ENCODE peak calls at places on chromosomes 4 and X, in four cellular contexts. S, P, Q and Z are unnamed samples.

GRCh38 chr4:80365928-80366327 is 30.4 kb downstream of the CFAP299 start:
- DNase-seq in S (peak), P (peak), Q (peak), Z (peak)

GRCh38 chrX:83521905-83522304 is 13.8 kb downstream of the POU3F4 start:
- DNase-seq in S (no peak), P (no peak), Q (no peak), Z (no peak)

GRCh38 chr4:144399927-144400326 is 246.0 kb upstream of the HHIP start:
- DNase-seq in S (no peak), P (no peak), Q (no peak), Z (no peak)

GRCh38 chrX:15142084-15142715 is 127.7 kb downstream of the ASB9 start:
- DNase-seq in S (no peak), P (peak), Q (no peak), Z (no peak)

GRCh38 chr4:100100985-100101384 is 89.3 kb downstream of the DDIT4L start:
- DNase-seq in S (no peak), P (no peak), Q (no peak), Z (no peak)

GRCh38 chr4:78612398-78613005 is 60.9 kb downstream of the ANXA3 start:
- DNase-seq in S (peak), P (peak), Q (no peak), Z (no peak)

GRCh38 chr4:10333942-10334341 is 123.3 kb downstream of the ZNF518B start:
- DNase-seq in S (no peak), P (no peak), Q (no peak), Z (peak)

GRCh38 chr4:105306158-105306781 is 159.6 kb downstream of the TET2 start:
- DNase-seq in S (no peak), P (no peak), Q (peak), Z (no peak)

GRCh38 chr4:151407466-151408379 is 1.3 kb upstream of the FHIP1A start:
- DNase-seq in S (no peak), P (no peak), Q (peak), Z (peak)

GRCh38 chrX:108361316-108361715 is 76.9 kb downstream of the COL4A6 start:
- DNase-seq in S (no peak), P (no peak), Q (no peak), Z (no peak)

GRCh38 chr4:182975806-182976205 is 58.6 kb upstream of the DCTD start:
- DNase-seq in S (peak), P (no peak), Q (peak), Z (no peak)
- TF ChIP-seq USF2 in S (no peak), P (no peak), Q (no peak), Z (no peak)

GRCh38 chr4:76074468-76074867 is at the start of gene ART3:
- DNase-seq in S (no peak), P (no peak), Q (no peak), Z (no peak)
- TF ChIP-seq ETV6 in S (no peak), P (no peak), Q (no peak), Z (no peak)

DNA sequence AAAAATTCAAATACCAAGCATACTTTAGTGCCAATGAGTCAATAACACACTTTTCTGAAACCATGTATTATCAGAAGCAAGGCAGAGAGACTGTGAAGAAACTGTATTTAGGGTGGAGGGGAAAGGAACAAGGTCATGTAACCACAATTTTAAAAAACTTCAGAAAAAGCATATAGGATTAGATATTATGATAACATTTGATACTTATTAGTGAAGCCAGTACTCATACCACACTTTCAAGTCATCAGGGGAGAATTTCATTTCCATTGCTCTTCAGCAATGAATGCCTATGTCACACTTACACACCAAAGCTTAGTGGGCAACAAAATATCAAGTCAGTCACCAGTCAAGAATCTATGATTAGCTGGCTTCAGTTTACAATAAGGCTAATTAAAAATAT is 602.2 kb downstream of the IL15 start:
- DNase-seq in S (no peak), P (no peak), Q (no peak), Z (no peak)
- TF ChIP-seq USF2 in S (no peak), P (no peak), Q (no peak), Z (no peak)

DNA sequence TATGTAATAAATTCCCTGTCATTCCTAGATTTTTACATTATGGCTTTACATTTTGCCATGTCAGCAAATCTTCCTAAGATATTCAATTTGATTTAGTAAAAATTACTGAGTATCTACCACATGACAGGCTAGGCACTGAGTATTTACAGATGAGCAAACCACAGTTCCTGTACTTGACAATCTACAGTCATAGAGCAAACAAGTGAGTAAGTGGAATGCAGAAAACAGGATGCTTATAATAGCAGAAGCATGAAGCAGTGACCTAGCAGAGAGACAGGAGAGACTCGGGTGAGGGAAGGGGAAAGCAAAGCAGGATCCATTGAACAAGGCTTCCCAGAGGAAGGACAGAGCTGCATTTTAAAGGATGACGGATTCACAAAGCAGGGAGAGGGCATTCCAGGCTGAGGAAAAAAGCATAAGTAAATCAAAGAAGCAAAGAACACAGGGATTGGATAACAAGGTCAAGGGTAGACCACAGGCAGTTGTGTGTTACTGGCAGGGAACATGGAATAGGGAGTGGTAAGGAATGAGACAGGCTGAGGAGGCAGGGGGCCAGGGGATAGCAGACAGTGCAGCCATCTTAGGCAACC is 124.7 kb upstream of the C1QTNF7 start:
- DNase-seq in S (no peak), P (peak), Q (no peak), Z (no peak)
- TF ChIP-seq ETV6 in S (no peak), P (no peak), Q (no peak), Z (no peak)

GRCh38 chr4:182221987-182222386 is 21.2 kb upstream of the TENM3 start:
- DNase-seq in S (no peak), P (no peak), Q (no peak), Z (no peak)
- TF ChIP-seq USF2 in S (no peak), P (no peak), Q (no peak), Z (no peak)

GRCh38 chrX:71974916-71975315 is 64.3 kb downstream of the NHSL2 start:
- DNase-seq in S (no peak), P (no peak), Q (no peak), Z (no peak)

GRCh38 chrX:71978164-71978563 is 67.5 kb downstream of the NHSL2 start:
- DNase-seq in S (no peak), P (no peak), Q (no peak), Z (no peak)

GRCh38 chrX:71976753-71977152 is 66.1 kb downstream of the NHSL2 start:
- DNase-seq in S (no peak), P (no peak), Q (no peak), Z (no peak)
- TF ChIP-seq ETV6 in S (no peak), P (no peak), Q (no peak), Z (no peak)

DNA sequence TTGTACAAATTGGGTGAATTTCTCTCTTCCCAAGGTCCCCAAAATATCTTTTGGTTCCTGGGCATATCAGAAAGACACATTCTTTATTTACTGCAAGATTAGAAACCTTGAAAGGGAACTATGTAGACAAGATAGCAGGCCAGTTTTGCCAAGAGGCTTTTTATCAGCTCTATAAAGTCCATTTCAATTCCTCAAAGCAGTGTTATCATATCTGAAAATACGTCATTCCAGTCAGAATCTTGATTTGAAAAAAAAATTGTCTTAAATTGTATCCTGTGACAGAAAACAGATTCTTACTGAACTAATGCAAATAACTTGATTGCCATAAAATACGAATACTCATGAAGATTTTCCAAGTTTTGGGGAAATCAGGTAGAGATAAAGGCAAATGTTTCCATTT is 37.0 kb upstream of the NSG1 start:
- DNase-seq in S (no peak), P (no peak), Q (no peak), Z (no peak)
- TF ChIP-seq USF2 in S (no peak), P (no peak), Q (no peak), Z (no peak)

GRCh38 chrX:129661369-129661768 is 6.6 kb upstream of the APLN start:
- DNase-seq in S (no peak), P (no peak), Q (no peak), Z (no peak)
- TF ChIP-seq ETV6 in S (no peak), P (no peak), Q (no peak), Z (no peak)

DNA sequence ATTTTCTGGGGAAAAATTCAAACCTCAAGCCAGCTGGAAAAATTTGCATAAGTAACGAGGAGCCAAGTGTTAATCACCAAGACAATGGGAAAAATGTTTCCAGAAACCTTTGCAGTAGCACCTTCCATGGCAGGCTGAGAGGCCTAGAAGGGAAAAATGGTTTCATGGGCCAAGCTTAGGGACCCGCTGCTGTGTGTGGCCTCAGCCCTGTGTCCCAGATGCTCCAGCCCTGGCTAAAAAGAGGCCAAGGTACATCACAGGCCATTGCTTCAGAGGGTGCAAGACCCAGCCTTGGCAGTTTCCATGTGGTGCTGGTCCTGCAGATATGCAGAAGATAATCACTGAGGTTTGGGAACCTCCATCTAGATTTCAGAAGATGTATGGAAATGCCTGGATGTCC is 98.3 kb upstream of the NWD2 start:
- DNase-seq in S (no peak), P (no peak), Q (no peak), Z (no peak)
- TF ChIP-seq USF2 in S (no peak), P (no peak), Q (no peak), Z (no peak)

DNA sequence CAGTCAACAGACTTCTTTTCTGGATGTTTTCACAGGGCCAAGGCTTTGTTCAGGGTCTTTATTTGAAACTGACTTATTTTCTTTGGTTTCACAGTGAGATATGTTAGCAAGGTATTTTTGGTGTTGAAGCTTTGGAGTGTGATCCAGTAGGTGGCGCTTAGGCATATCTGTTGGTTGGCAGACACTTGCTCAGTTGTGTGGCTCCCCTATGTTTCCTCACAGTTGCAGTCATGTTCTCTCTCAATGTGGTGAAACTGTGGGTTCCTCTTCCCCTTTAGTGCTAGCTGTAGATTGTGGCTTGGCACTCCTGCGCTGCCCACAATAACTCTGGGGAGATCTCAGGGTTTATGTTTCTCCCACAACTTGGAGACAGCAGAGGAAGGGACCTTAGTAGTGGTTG is 460.8 kb downstream of the SLITRK2 start:
- DNase-seq in S (no peak), P (no peak), Q (no peak), Z (no peak)
- TF ChIP-seq ETV6 in S (no peak), P (no peak), Q (no peak), Z (no peak)